ENCODE peak calls at places on chromosomes 11 and 22, in four cellular contexts. Y, Z, F and U are unnamed samples.

GRCh38 chr11:117923275-117923674 is 5.9 kb downstream of the TMPRSS13 start:
- DNase-seq in Y (no peak), Z (no peak), F (no peak), U (no peak)

GRCh38 chr22:39900306-39901227 is at the start of gene GRAP2:
- DNase-seq in Y (no peak), Z (no peak), F (no peak), U (peak)

GRCh38 chr11:43493431-43493830 is 134.7 kb downstream of the TTC17 start:
- DNase-seq in Y (no peak), Z (no peak), F (no peak), U (no peak)

GRCh38 chr11:353315-353857 is 15.9 kb upstream of the B4GALNT4 start:
- DNase-seq in Y (peak), Z (peak), F (peak), U (no peak)

GRCh38 chr11:14969922-14970323 is 2.2 kb downstream of the CALCA start:
- DNase-seq in Y (peak), Z (no peak), F (peak), U (peak)

GRCh38 chr11:11493698-11494097 is 128.1 kb downstream of the GALNT18 start:
- DNase-seq in Y (no peak), Z (no peak), F (no peak), U (no peak)

GRCh38 chr22:50200333-50201190 is at the start of gene SELENOO:
- DNase-seq in Y (peak), Z (peak), F (peak), U (peak)

GRCh38 chr11:7632211-7632610 is 41.1 kb downstream of the CYB5R2 start:
- DNase-seq in Y (no peak), Z (no peak), F (no peak), U (no peak)

GRCh38 chr22:17930455-17931313 is 93.7 kb downstream of the MICAL3 start:
- DNase-seq in Y (no peak), Z (no peak), F (no peak), U (no peak)

GRCh38 chr11:12377824-12378593 is 638 bp downstream of the PARVA start:
- DNase-seq in Y (peak), Z (peak), F (peak), U (no peak)

GRCh38 chr11:132838621-132839020 is 693.7 kb downstream of the OPCML start:
- DNase-seq in Y (no peak), Z (no peak), F (no peak), U (no peak)

GRCh38 chr11:122721964-122722266 is 66.4 kb downstream of the UBASH3B start:
- DNase-seq in Y (no peak), Z (no peak), F (no peak), U (no peak)

GRCh38 chr22:50486561-50487289 is at the start of gene MIOX:
- DNase-seq in Y (no peak), Z (no peak), F (no peak), U (no peak)

GRCh38 chr22:33882991-33883390 is 37.3 kb downstream of the LARGE1 start:
- DNase-seq in Y (no peak), Z (no peak), F (no peak), U (no peak)

GRCh38 chr11:62554377-62554776 is 7.8 kb upstream of the AHNAK start:
- DNase-seq in Y (peak), Z (no peak), F (no peak), U (no peak)

GRCh38 chr11:120186408-120186798 is 24.4 kb upstream of the OAF start:
- DNase-seq in Y (no peak), Z (no peak), F (no peak), U (no peak)
- H3K27ac ChIP-seq in Y (no peak), Z (peak), F (peak), U (no peak)

GRCh38 chr11:126416542-126417090 is 61.1 kb downstream of the ST3GAL4 start:
- DNase-seq in Y (peak), Z (peak), F (peak), U (peak)

GRCh38 chr11:126414615-126415014 is 59.1 kb downstream of the ST3GAL4 start:
- DNase-seq in Y (no peak), Z (no peak), F (peak), U (no peak)

GRCh38 chr11:126417463-126417862 is 62.0 kb downstream of the ST3GAL4 start:
- DNase-seq in Y (no peak), Z (no peak), F (no peak), U (no peak)

GRCh38 chr11:126415128-126415527 is 59.6 kb downstream of the ST3GAL4 start:
- DNase-seq in Y (no peak), Z (peak), F (peak), U (no peak)

DNA sequence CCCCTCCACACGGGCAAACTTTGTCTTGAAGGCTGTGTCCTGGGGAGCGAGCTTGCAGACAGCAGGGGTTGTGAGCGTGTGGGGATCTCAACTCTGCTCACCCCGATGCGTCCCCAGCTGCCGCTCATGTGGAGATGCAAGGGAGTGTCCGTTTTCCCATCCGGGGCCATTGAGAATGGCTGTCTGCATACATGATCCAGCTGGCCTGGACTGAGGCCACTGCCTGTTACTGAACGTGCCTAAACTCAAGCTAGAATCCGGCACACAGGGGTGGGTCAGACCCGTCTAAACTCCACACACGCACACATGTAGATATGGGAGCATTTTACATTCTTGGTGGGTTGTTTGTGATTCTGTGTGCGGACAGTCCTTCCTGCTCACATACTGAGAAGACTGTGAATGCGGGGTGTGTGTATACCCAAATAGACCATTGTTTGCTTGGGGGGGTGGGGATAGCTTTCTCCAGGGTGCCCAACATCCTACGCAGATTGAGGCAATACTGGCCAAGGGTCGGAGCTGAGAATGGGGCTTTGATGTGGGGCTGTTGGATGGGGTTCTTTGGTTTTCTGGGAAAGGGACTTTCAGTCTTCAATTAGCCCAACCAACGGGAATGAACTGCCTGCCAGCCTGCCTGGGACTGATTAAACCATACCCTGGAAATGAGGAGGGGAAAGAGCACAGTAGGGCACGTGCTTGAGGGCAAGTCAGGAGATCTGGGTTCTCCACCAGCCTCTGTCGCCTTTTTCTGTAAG is 60.4 kb downstream of the ST3GAL4 start:
- DNase-seq in Y (no peak), Z (peak), F (peak), U (no peak)
- H3K4me3 ChIP-seq in Y (no peak), Z (peak), F (no peak), U (peak)

GRCh38 chr22:24894220-24894975 is 52.1 kb downstream of the LHFPL7 start:
- DNase-seq in Y (peak), Z (peak), F (peak), U (no peak)
- H3K27ac ChIP-seq in Y (no peak), Z (no peak), F (peak), U (no peak)

GRCh38 chr11:10294289-10294953 is 402 bp upstream of the SBF2 start:
- DNase-seq in Y (peak), Z (peak), F (peak), U (peak)
- H3K4me3 ChIP-seq in Y (peak), Z (peak), F (peak), U (peak)

GRCh38 chr11:67410369-67410831 is 5.1 kb upstream of the CARNS1 start:
- DNase-seq in Y (no peak), Z (no peak), F (no peak), U (no peak)
- H3K27ac ChIP-seq in Y (no peak), Z (no peak), F (no peak), U (peak)

DNA sequence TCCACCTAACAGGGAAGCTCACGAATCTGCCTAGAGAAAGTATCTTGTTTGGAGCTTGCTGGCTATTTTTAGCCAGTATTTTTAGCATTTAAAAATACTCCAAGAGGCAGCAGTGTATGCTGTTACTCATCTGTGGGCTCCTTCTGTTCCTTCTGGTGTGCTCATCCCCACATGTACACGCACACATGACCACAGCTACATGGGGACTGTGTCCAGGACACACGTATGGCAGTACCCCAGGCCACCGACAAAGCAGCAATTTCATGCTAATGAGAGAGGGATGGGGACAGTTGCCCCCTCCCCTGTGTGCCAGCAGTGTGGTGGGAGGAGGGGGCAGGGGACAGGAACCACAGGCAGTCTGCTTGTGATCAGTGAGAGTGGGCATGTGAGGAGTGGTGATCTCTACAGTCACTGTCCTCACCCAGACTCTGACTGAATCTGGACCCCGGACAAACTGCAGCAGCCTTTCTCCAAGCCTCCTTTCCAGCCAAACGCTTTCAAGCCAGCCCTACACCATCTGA is 16.4 kb downstream of the USP2 start:
- DNase-seq in Y (peak), Z (no peak), F (no peak), U (no peak)
- H3K4me3 ChIP-seq in Y (no peak), Z (no peak), F (peak), U (no peak)

DNA sequence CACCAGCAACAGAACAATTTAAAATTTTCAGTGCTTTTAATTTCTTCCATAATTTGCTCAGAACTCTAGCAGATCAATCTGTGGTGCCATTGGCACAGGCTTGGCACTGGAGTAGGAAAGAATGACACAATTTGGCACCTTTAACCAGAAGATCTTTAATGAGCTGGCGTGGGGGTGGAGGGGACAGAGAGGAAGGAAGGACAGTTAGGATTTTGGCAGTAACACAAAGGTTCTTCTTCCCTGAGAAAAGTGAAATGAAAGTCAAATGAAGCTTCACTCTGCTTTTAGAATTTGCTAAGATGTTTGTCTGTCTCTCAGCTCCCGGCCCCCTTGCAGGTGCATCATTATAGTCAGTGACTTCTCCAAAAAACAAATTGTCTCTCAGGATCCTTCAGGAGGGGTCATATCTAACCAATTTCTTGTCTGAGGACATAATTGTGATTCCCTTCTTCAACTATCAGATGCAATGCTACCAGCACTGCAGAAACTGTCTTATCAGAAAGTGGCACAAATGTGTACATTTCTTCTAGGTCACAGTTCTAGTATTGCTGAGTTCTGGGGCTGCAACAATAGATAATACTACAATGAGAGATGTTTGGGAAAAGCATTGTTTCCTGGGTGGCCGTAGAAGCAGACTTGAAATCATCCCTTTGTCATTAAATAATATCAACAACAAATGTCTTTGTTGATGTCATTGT is 66.8 kb downstream of the CSTPP1 start:
- DNase-seq in Y (no peak), Z (no peak), F (no peak), U (no peak)
- H3K27ac ChIP-seq in Y (no peak), Z (no peak), F (peak), U (no peak)